ENCODE peak calls at places on chromosome 4, in seven cellular contexts. P, D, K, W, N, U and I are unnamed samples.
A peak's percentile ranks its signal among the peaks of the same experiment; 100 is the strongest.

GRCh38 chr4:152785639-152786517 is 6.1 kb downstream of the ARFIP1 start:
- DNase-seq in W (no peak), N (no peak), U (no peak), K (no peak), P (no peak), D (peak; percentile 58), I (no peak)

GRCh38 chr4:147683172-147683571 is 791 bp downstream of the PRMT9 start:
- DNase-seq in W (peak; percentile 19), P (peak; percentile 42), D (peak; percentile 55), K (no peak), N (no peak), U (no peak), I (no peak)

GRCh38 chr4:181674315-181674714 is 568.9 kb upstream of the TENM3 start:
- DNase-seq in K (no peak), N (no peak), D (peak; percentile 39), U (no peak), W (no peak), P (no peak), I (no peak)

GRCh38 chr4:46649390-46649789 is 259.5 kb upstream of the GABRA2 start:
- DNase-seq in W (no peak), K (no peak), P (no peak), N (no peak), U (no peak), D (no peak), I (no peak)

GRCh38 chr4:73740353-73740778 is at the start of gene CXCL8:
- DNase-seq in P (no peak), D (peak; percentile 83), K (no peak), N (peak; percentile 30), W (no peak), U (no peak), I (peak; percentile 88)

GRCh38 chr4:2696423-2696822 is 59.7 kb downstream of the TNIP2 start:
- DNase-seq in U (no peak), K (no peak), N (no peak), W (no peak), D (no peak), P (peak; percentile 96), I (no peak)

GRCh38 chr4:94237271-94237670 is 29.6 kb downstream of the SMARCAD1 start:
- DNase-seq in N (no peak), W (no peak), D (no peak), U (no peak), K (no peak), P (no peak), I (no peak)

GRCh38 chr4:183912585-183912984 is 7.5 kb downstream of the STOX2 start:
- DNase-seq in U (no peak), W (no peak), N (no peak), D (no peak), P (no peak), K (no peak), I (peak; percentile 39)

GRCh38 chr4:1187182-1187581 is 14.8 kb upstream of the SPON2 start:
- DNase-seq in P (peak; percentile 83), U (no peak), W (no peak), K (no peak), N (no peak), D (no peak), I (peak; percentile 8)

GRCh38 chr4:73831569-73831968 is 4.9 kb upstream of the CXCL6 start:
- DNase-seq in D (no peak), K (no peak), P (no peak), N (no peak), U (no peak), W (no peak), I (no peak)

GRCh38 chr4:139833131-139833930 is 167.7 kb downstream of the MGST2 start:
- DNase-seq in D (no peak), U (peak; percentile 29), K (no peak), P (no peak), N (no peak), W (no peak), I (no peak)

GRCh38 chr4:48275247-48275646 is 5.6 kb upstream of the TEC start:
- DNase-seq in W (no peak), P (peak; percentile 74), D (peak; percentile 62), U (no peak), K (no peak), N (no peak), I (peak; percentile 19)

GRCh38 chr4:73836373-73837269 is at the start of gene CXCL6:
- DNase-seq in K (no peak), N (peak; percentile 46), W (no peak), D (peak; percentile 66), U (peak; percentile 67), P (no peak), I (no peak)

GRCh38 chr4:76533314-76533713 is 98.3 kb downstream of the SHROOM3 start:
- DNase-seq in N (no peak), D (no peak), W (no peak), P (no peak), K (no peak), U (no peak), I (no peak)

GRCh38 chr4:151031831-151032605 is 16.9 kb upstream of the LRBA start:
- DNase-seq in N (no peak), D (peak; percentile 69), W (peak; percentile 20), U (no peak), P (no peak), K (no peak), I (peak; percentile 59)